ENCODE peak calls at places on chromosomes 1 and 21, in eight cellular contexts. N, O, C, Z, V, W, J and X are unnamed samples.

GRCh38 chr1:222073307-222073995 is 331.6 kb upstream of the DUSP10 start:
- DNase-seq in N (no peak), O (no peak), C (peak; percentile 17), Z (no peak), V (no peak), W (peak; percentile 69), J (peak; percentile 62), X (peak; percentile 48)

GRCh38 chr1:27609618-27610240 is 5.8 kb upstream of the AHDC1 start:
- DNase-seq in N (no peak), O (no peak), C (no peak), Z (no peak), V (no peak), W (no peak), J (no peak), X (no peak)

GRCh38 chr1:63857478-63857877 is 83.7 kb downstream of the ROR1 start:
- DNase-seq in N (no peak), O (no peak), C (no peak), Z (no peak), V (no peak), W (no peak), J (no peak), X (no peak)

GRCh38 chr1:61247881-61248752 is 165.8 kb downstream of the NFIA start:
- DNase-seq in N (no peak), O (no peak), C (no peak), Z (no peak), V (no peak), W (peak; percentile 38), J (no peak), X (no peak)

GRCh38 chr1:16981269-16981849 is 939 bp upstream of the MFAP2 start:
- DNase-seq in N (no peak), O (no peak), C (peak; percentile 90), Z (peak; percentile 37), V (no peak), W (peak; percentile 81), J (peak; percentile 89), X (peak; percentile 91)

GRCh38 chr1:167714098-167714850 is 7.5 kb upstream of the MPZL1 start:
- DNase-seq in N (peak; percentile 88), O (peak; percentile 96), C (peak; percentile 62), Z (peak; percentile 85), V (peak; percentile 90), W (peak; percentile 86), J (peak; percentile 77), X (peak; percentile 79)

GRCh38 chr1:18700530-18700929 is 69.9 kb downstream of the PAX7 start:
- DNase-seq in N (no peak), O (no peak), C (no peak), Z (no peak), V (no peak), W (no peak), J (no peak), X (no peak)

GRCh38 chr1:175220853-175221547 is 28.4 kb upstream of the KIAA0040 start:
- DNase-seq in N (no peak), O (no peak), C (no peak), Z (no peak), V (no peak), W (no peak), J (no peak), X (no peak)

GRCh38 chr21:45997205-45997494 is 15.6 kb downstream of the COL6A1 start:
- DNase-seq in N (no peak), O (no peak), C (no peak), Z (no peak), V (no peak), W (no peak), J (no peak), X (no peak)

GRCh38 chr1:228706305-228706704 is 29.0 kb upstream of the RHOU start:
- DNase-seq in N (no peak), O (no peak), C (no peak), Z (no peak), V (no peak), W (no peak), J (no peak), X (no peak)

GRCh38 chr1:38962560-38962959 is 20.9 kb upstream of the RHBDL2 start:
- DNase-seq in N (no peak), O (no peak), C (no peak), Z (no peak), V (no peak), W (peak; percentile 36), J (peak; percentile 35), X (no peak)

GRCh38 chr1:36359383-36359782 is 26.3 kb downstream of the STK40 start:
- DNase-seq in N (no peak), O (no peak), C (no peak), Z (no peak), V (no peak), W (no peak), J (no peak), X (no peak)

GRCh38 chr1:149925751-149926150 is 1.9 kb downstream of the SF3B4 start:
- DNase-seq in N (peak; percentile 56), O (no peak), C (no peak), Z (no peak), V (no peak), W (no peak), J (no peak), X (no peak)

GRCh38 chr1:156221986-156222692 is 9.3 kb downstream of the PMF1 start:
- DNase-seq in N (no peak), O (no peak), C (no peak), Z (no peak), V (no peak), W (no peak), J (no peak), X (no peak)

GRCh38 chr21:20443558-20444155 is 554.6 kb upstream of the NCAM2 start:
- DNase-seq in N (no peak), O (no peak), C (no peak), Z (no peak), V (no peak), W (no peak), J (no peak), X (no peak)

GRCh38 chr1:14083277-14083676 is 383.3 kb downstream of the PRDM2 start:
- DNase-seq in N (no peak), O (no peak), C (no peak), Z (no peak), V (no peak), W (no peak), J (no peak), X (no peak)

GRCh38 chr1:2046225-2046917 is 3.8 kb upstream of the PRKCZ start:
- DNase-seq in N (no peak), O (no peak), C (peak; percentile 61), Z (no peak), V (peak; percentile 90), W (peak; percentile 29), J (peak; percentile 9), X (peak; percentile 6)

GRCh38 chr1:29657816-29658215 is 421.5 kb downstream of the PTPRU start:
- DNase-seq in N (peak; percentile 2), O (peak; percentile 22), C (no peak), Z (no peak), V (no peak), W (no peak), J (no peak), X (no peak)

GRCh38 chr1:50562106-50562505 is 138.9 kb upstream of the DMRTA2 start:
- DNase-seq in N (no peak), O (no peak), C (no peak), Z (no peak), V (no peak), W (no peak), J (no peak), X (no peak)

GRCh38 chr1:1068374-1069060 is 5.6 kb downstream of the RNF223 start:
- DNase-seq in N (no peak), O (no peak), C (no peak), Z (no peak), V (peak; percentile 80), W (no peak), J (no peak), X (no peak)

GRCh38 chr1:37476460-37477197 is 2.2 kb downstream of the ZC3H12A start:
- DNase-seq in N (no peak), O (peak; percentile 74), C (peak; percentile 82), Z (no peak), V (peak; percentile 62), W (peak; percentile 88), J (peak; percentile 69), X (peak; percentile 56)

GRCh38 chr1:1419812-1420653 is 1.0 kb downstream of the ANKRD65 start:
- DNase-seq in N (no peak), O (no peak), C (no peak), Z (no peak), V (no peak), W (no peak), J (peak; percentile 33), X (no peak)

GRCh38 chr1:216075339-216075738 is 347.9 kb downstream of the USH2A start:
- DNase-seq in N (no peak), O (no peak), C (peak; percentile 14), Z (no peak), V (no peak), W (no peak), J (no peak), X (no peak)

GRCh38 chr1:46181343-46182260 is 5.3 kb upstream of the P3R3URF start:
- DNase-seq in N (no peak), O (no peak), C (no peak), Z (no peak), V (no peak), W (peak; percentile 31), J (peak; percentile 75), X (peak; percentile 43)

GRCh38 chr1:39574646-39575045 is 1.9 kb downstream of the PABPC4 start:
- DNase-seq in N (no peak), O (no peak), C (peak; percentile 40), Z (no peak), V (peak; percentile 40), W (no peak), J (peak; percentile 41), X (peak; percentile 7)

GRCh38 chr1:3679098-3679555 is 26.8 kb downstream of the TP73 start:
- DNase-seq in N (peak; percentile 51), O (no peak), C (no peak), Z (no peak), V (no peak), W (no peak), J (no peak), X (no peak)

GRCh38 chr1:243325305-243325890 is 69.6 kb downstream of the SDCCAG8 start:
- DNase-seq in N (no peak), O (no peak), C (peak; percentile 8), Z (no peak), V (peak; percentile 43), W (peak; percentile 84), J (peak; percentile 68), X (peak; percentile 66)

GRCh38 chr1:9289724-9290493 is 2.8 kb upstream of the SPSB1 start:
- DNase-seq in N (no peak), O (peak; percentile 67), C (no peak), Z (no peak), V (no peak), W (peak; percentile 95), J (peak; percentile 94), X (peak; percentile 75)

GRCh38 chr1:182392045-182393028 is 747 bp upstream of the GLUL start:
- DNase-seq in N (no peak), O (peak; percentile 66), C (no peak), Z (no peak), V (peak; percentile 36), W (peak; percentile 58), J (peak; percentile 17), X (no peak)

GRCh38 chr1:218718216-218718615 is 373.1 kb downstream of the TGFB2 start:
- DNase-seq in N (no peak), O (no peak), C (no peak), Z (no peak), V (no peak), W (no peak), J (peak; percentile 47), X (no peak)